ENCODE peak calls at places on chromosomes 3 and 15, in ten cellular contexts. S is uterus; J is caudate nucleus; H is sigmoid colon; B is adrenal gland; L is CD8-positive, alpha-beta T cell; N is pancreas; Y is neuronal stem cell; G is IMR-90; K is WERI-Rb-1. U is an unnamed sample.

GRCh38 chr3:143001034-143001368 is 369 bp upstream of the U2SURP start:
- DNase-seq in B (no peak), S (no peak), H (no peak), J (no peak), K (no peak), Y (no peak), L (no peak), G (no peak), N (peak; percentile 67), U (no peak)

GRCh38 chr3:114586119-114586518 is 292.3 kb downstream of the TIGIT start:
- DNase-seq in J (no peak), Y (no peak), K (no peak), H (no peak), L (no peak), S (no peak), N (no peak), G (no peak), B (no peak), U (no peak)

GRCh38 chr3:107065094-107065861 is 312.0 kb upstream of the CCDC54 start:
- DNase-seq in Y (no peak), L (no peak), B (no peak), H (no peak), K (no peak), J (peak; percentile 30), G (no peak), N (no peak), S (no peak), U (no peak)

GRCh38 chr3:173913397-173913796 is 515.9 kb downstream of the NLGN1 start:
- DNase-seq in H (no peak), B (no peak), G (peak; percentile 54), J (no peak), N (no peak), S (no peak), Y (no peak), K (peak; percentile 18), L (no peak), U (no peak)

GRCh38 chr15:100725121-100726069 is 123.0 kb downstream of the ASB7 start:
- DNase-seq in S (peak; percentile 58), G (peak; percentile 93), Y (no peak), N (no peak), L (no peak), B (no peak), H (no peak), J (no peak), K (no peak), U (no peak)

GRCh38 chr3:22045882-22046281 is 294.9 kb upstream of the ZNF385D start:
- DNase-seq in Y (no peak), K (no peak), B (no peak), L (no peak), N (no peak), J (no peak), H (no peak), S (no peak), G (no peak), U (no peak)

GRCh38 chr3:194095464-194095863 is 40.5 kb upstream of the HES1 start:
- DNase-seq in S (peak; percentile 55), L (no peak), J (no peak), N (no peak), Y (no peak), B (peak; percentile 47), K (no peak), G (no peak), H (peak; percentile 79), U (no peak)

GRCh38 chr3:33706056-33706455 is 12.0 kb downstream of the CLASP2 start:
- DNase-seq in Y (no peak), S (no peak), J (no peak), K (no peak), G (no peak), N (no peak), L (no peak), B (no peak), H (no peak), U (no peak)

GRCh38 chr15:65087873-65088642 is 11.5 kb downstream of the KBTBD13 start:
- DNase-seq in H (peak; percentile 97), L (no peak), G (no peak), N (no peak), J (no peak), S (peak; percentile 96), B (no peak), K (no peak), Y (no peak), U (no peak)

DNA sequence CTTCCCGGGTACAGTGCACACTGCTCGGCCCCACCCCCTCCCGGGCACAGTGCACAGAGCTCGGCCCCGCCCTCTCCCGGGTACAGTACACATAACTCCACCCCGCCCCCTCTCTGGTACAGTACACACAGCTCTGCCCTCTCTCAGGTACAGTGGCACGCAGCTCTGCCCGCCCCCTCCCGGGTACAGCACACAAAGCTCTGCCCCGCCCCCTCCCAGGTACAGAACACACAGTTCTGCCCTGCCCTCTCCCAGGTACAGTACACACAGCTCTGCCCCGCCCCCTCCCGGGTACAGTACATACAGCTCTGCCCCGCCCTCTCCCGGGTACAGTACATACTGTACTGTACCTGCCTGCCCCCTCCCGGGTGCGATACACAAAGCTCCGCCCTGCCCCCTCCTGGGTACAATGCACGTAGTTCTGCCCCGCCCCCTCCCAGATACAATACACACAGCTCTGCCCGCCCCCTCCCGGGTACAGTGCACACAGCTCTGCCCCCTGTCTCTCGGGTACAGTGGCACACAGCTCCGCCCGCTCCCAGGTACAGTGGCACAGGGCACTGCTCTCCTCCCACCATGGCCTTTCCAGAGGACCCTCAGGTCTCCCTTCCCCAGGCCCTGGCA is 16.4 kb upstream of the PRR20G start:
- DNase-seq in K (peak; percentile 69), B (no peak), Y (no peak), G (no peak), S (no peak), N (peak; percentile 84), H (no peak), L (no peak), J (no peak), U (peak; percentile 62)
- H3K27ac ChIP-seq in K (no peak overlapping the region), B (no peak overlapping the region), Y (no peak overlapping the region), G (no peak overlapping the region), S (no peak overlapping the region), N (no peak overlapping the region), H (no peak overlapping the region), L (no peak overlapping the region), J (no peak overlapping the region), U (peak overlapping the region; percentile 30)

DNA sequence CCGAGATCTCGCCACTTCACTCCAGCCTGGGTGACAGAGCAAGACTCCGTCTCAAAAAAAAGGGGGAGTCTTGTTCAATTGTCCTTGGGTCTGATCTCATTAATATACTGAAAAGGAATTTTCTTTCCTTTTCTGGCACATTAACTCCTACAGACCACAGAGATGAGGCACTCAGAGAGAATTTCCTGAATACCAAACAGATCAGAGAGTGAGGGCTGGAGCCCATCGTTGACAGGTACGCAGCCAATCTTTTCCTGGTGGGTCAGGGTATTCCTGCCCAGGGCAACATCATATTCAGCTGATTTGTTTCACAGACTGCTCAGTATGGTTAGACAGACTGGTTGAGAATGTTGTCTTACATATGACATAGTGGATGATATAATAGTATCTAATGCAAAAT is 82.8 kb upstream of the TNFSF10 start:
- DNase-seq in K (no peak), H (no peak), N (no peak), J (no peak), Y (no peak), B (no peak), L (no peak), S (no peak), G (peak; percentile 63), U (no peak)
- H3K27ac ChIP-seq in K (no peak overlapping the region), H (no peak overlapping the region), N (no peak overlapping the region), J (no peak overlapping the region), Y (no peak overlapping the region), B (no peak overlapping the region), L (no peak overlapping the region), S (no peak overlapping the region), G (no peak overlapping the region), U (peak overlapping the region; percentile 75)

GRCh38 chr3:3110299-3110630 is at the start of gene IL5RA:
- DNase-seq in N (no peak), K (no peak), J (no peak), H (no peak), Y (no peak), L (no peak), S (no peak), B (no peak), G (no peak), U (no peak)

GRCh38 chr3:3110749-3111361 is 681 bp upstream of the IL5RA start:
- DNase-seq in N (no peak), H (no peak), G (no peak), K (no peak), S (no peak), B (no peak), J (no peak), L (no peak), Y (no peak), U (no peak)

GRCh38 chr3:3107858-3108257 is 2.3 kb downstream of the IL5RA start:
- DNase-seq in N (no peak), L (no peak), Y (no peak), J (no peak), B (no peak), S (no peak), H (no peak), K (no peak), G (no peak), U (no peak)

GRCh38 chr3:3107181-3107580 is 3.0 kb downstream of the IL5RA start:
- DNase-seq in J (no peak), B (no peak), G (no peak), N (no peak), S (no peak), H (no peak), K (no peak), Y (no peak), L (no peak), U (no peak)

GRCh38 chr3:3109407-3110298 is 521 bp downstream of the IL5RA start:
- DNase-seq in L (no peak), H (no peak), S (no peak), N (no peak), G (no peak), Y (no peak), B (no peak), J (no peak), K (no peak), U (no peak)
- H3K27ac ChIP-seq in L (no peak overlapping the region), H (no peak overlapping the region), S (no peak overlapping the region), N (no peak overlapping the region), G (no peak overlapping the region), Y (no peak overlapping the region), B (no peak overlapping the region), J (no peak overlapping the region), K (no peak overlapping the region), U (no peak overlapping the region)

GRCh38 chr3:100697183-100697582 is 12.1 kb upstream of the TFG start:
- DNase-seq in Y (no peak), H (no peak), G (no peak), S (no peak), J (no peak), N (no peak), L (no peak), B (no peak), K (no peak), U (no peak)

GRCh38 chr3:100695696-100696095 is 13.6 kb upstream of the TFG start:
- DNase-seq in B (no peak), S (no peak), Y (no peak), H (no peak), J (no peak), N (no peak), L (no peak), G (no peak), K (no peak), U (no peak)

GRCh38 chr3:100696161-100696560 is 13.1 kb upstream of the TFG start:
- DNase-seq in S (no peak), N (no peak), L (no peak), Y (no peak), H (no peak), B (no peak), J (no peak), G (no peak), K (no peak), U (no peak)

GRCh38 chr3:100698736-100699135 is 10.6 kb upstream of the TFG start:
- DNase-seq in H (no peak), Y (no peak), J (no peak), B (no peak), L (no peak), S (no peak), K (no peak), G (no peak), N (no peak), U (no peak)

GRCh38 chr3:100697723-100698285 is 11.5 kb upstream of the TFG start:
- DNase-seq in N (no peak), G (no peak), J (no peak), Y (no peak), S (no peak), B (no peak), K (no peak), H (no peak), L (no peak), U (no peak)
- H3K27ac ChIP-seq in N (no peak overlapping the region), G (no peak overlapping the region), J (no peak overlapping the region), Y (no peak overlapping the region), S (no peak overlapping the region), B (no peak overlapping the region), K (no peak overlapping the region), H (no peak overlapping the region), L (no peak overlapping the region), U (no peak overlapping the region)

U was measured in epithelial cell of prostate.